ENCODE peak calls at places on chromosomes 13 and 19, in four cellular contexts. S is ascending aorta, K is lung, R is lower lobe of right lung. A is an unnamed sample.

GRCh38 chr13:90974249-90974954 is 373.1 kb upstream of the MIR17HG start:
- DNase-seq in S (no peak), K (no peak), R (no peak), A (no peak)

GRCh38 chr19:30692517-30692870 is 320.3 kb downstream of the ZNF536 start:
- DNase-seq in R (no peak), K (no peak), S (no peak), A (no peak)

GRCh38 chr19:50568321-50569022 is at the start of gene LRRC4B:
- DNase-seq in S (no peak), R (no peak), K (no peak), A (no peak)

GRCh38 chr19:56089344-56089743 is 31.8 kb downstream of the ZNF787 start:
- DNase-seq in R (no peak), S (no peak), K (no peak), A (no peak)

GRCh38 chr19:5515737-5516136 is 52.0 kb downstream of the TINCR start:
- DNase-seq in S (no peak), R (no peak), K (no peak), A (no peak)

GRCh38 chr19:33348301-33349010 is 25.1 kb upstream of the CEBPG start:
- DNase-seq in R (no peak), S (no peak), K (no peak), A (no peak)

GRCh38 chr19:52170863-52171320 is 529 bp downstream of the ZNF836 start:
- DNase-seq in S (no peak), K (no peak), R (peak; percentile 54), A (peak; percentile 27)

GRCh38 chr13:54949735-54950134 is 1921.1 kb downstream of the OLFM4 start:
- DNase-seq in K (no peak), R (no peak), S (no peak), A (no peak)

GRCh38 chr19:47024502-47024901 is 4.9 kb downstream of the NPAS1 start:
- DNase-seq in K (no peak), R (no peak), S (no peak), A (no peak)

GRCh38 chr13:30963794-30964193 is 31.3 kb downstream of the TEX26 start:
- DNase-seq in R (peak; percentile 50), K (peak; percentile 38), S (no peak), A (no peak)

GRCh38 chr19:48102870-48103751 is 7.5 kb downstream of the PLA2G4C start:
- DNase-seq in S (no peak), R (no peak), K (no peak), A (no peak)

GRCh38 chr13:51781246-51782022 is 22.5 kb downstream of the DHRS12 start:
- DNase-seq in R (no peak), S (no peak), K (no peak), A (peak; percentile 43)

GRCh38 chr13:60329221-60329983 is 67.6 kb upstream of the TDRD3 start:
- DNase-seq in K (peak; percentile 32), S (no peak), R (peak; percentile 48), A (no peak)

GRCh38 chr13:67175836-67176235 is 54.3 kb downstream of the PCDH9 start:
- DNase-seq in K (no peak), S (no peak), R (no peak), A (no peak)

GRCh38 chr19:55473613-55474012 is 2.8 kb upstream of the ZNF628 start:
- DNase-seq in R (no peak), K (no peak), S (no peak), A (no peak)

GRCh38 chr19:42370068-42370520 is 20.0 kb downstream of the CNFN start:
- DNase-seq in K (no peak), R (no peak), S (no peak), A (no peak)

GRCh38 chr13:35979378-35979911 is 151.7 kb downstream of the DCLK1 start:
- DNase-seq in K (peak; percentile 66), R (no peak), S (peak; percentile 17), A (peak; percentile 75)

GRCh38 chr19:8593931-8594330 is 16.6 kb downstream of the ADAMTS10 start:
- DNase-seq in R (no peak), K (no peak), S (no peak), A (no peak)

GRCh38 chr13:101757446-101758039 is 305.1 kb downstream of the ITGBL1 start:
- DNase-seq in S (no peak), R (no peak), K (no peak), A (no peak)

GRCh38 chr13:93246069-93246468 is 19.5 kb downstream of the GPC6 start:
- DNase-seq in K (no peak), S (no peak), R (no peak), A (no peak)

GRCh38 chr13:64041296-64041695 is 2625.6 kb upstream of the PCDH20 start:
- DNase-seq in R (no peak), S (no peak), K (no peak), A (no peak)

GRCh38 chr13:20713751-20714150 is 10.3 kb downstream of the IL17D start:
- DNase-seq in K (no peak), S (no peak), R (no peak), A (no peak)

GRCh38 chr19:1470864-1471513 is 8.0 kb downstream of the C19orf25 start:
- DNase-seq in K (no peak), S (no peak), R (no peak), A (peak; percentile 19)

GRCh38 chr19:29485293-29485692 is 40.5 kb upstream of the VSTM2B start:
- DNase-seq in R (peak; percentile 9), K (peak; percentile 22), S (no peak), A (no peak)

GRCh38 chr13:99819962-99820361 is 151.6 kb downstream of the ZIC5 start:
- DNase-seq in R (no peak), S (no peak), K (no peak), A (no peak)

GRCh38 chr13:99124695-99125334 is 75.8 kb upstream of the UBAC2 start:
- DNase-seq in K (no peak), S (no peak), R (no peak), A (no peak)

GRCh38 chr13:42110410-42111155 is 62.1 kb downstream of the DGKH start:
- DNase-seq in S (no peak), K (no peak), R (no peak), A (no peak)

GRCh38 chr13:83549671-83550070 is 332.6 kb downstream of the SLITRK1 start:
- DNase-seq in K (no peak), R (no peak), S (no peak), A (no peak)

GRCh38 chr19:4103073-4103418 is 20.9 kb downstream of the MAP2K2 start:
- DNase-seq in S (no peak), R (no peak), K (no peak), A (no peak)

GRCh38 chr19:54422136-54422535 is 6.9 kb downstream of the TTYH1 start:
- DNase-seq in S (no peak), K (no peak), R (no peak), A (no peak)

GRCh38 chr19:52910648-52911047 is 12.6 kb downstream of the ZNF888 start:
- DNase-seq in K (no peak), S (no peak), R (no peak), A (no peak)

GRCh38 chr19:16062789-16063188 is 13.5 kb upstream of the TPM4 start:
- DNase-seq in S (no peak), K (no peak), R (peak; percentile 75), A (peak; percentile 46)

GRCh38 chr13:75326173-75327131 is 155.5 kb downstream of the TBC1D4 start:
- DNase-seq in K (no peak), S (no peak), R (no peak), A (peak; percentile 32)

GRCh38 chr19:4474504-4475136 is 2.5 kb downstream of the HDGFL2 start:
- DNase-seq in S (no peak), K (no peak), R (no peak), A (no peak)

GRCh38 chr19:30172643-30173242 is 199.4 kb upstream of the ZNF536 start:
- DNase-seq in K (no peak), R (no peak), S (no peak), A (no peak)

GRCh38 chr19:39032164-39032918 is at the start of gene FBXO27:
- DNase-seq in S (no peak), K (peak; percentile 44), R (peak; percentile 52), A (peak; percentile 48)

GRCh38 chr19:33325920-33326319 is 23.6 kb upstream of the CEBPA start:
- DNase-seq in K (no peak), S (no peak), R (no peak), A (no peak)

GRCh38 chr19:18168673-18169381 is 4.8 kb upstream of the IFI30 start:
- DNase-seq in R (no peak), K (no peak), S (no peak), A (peak; percentile 37)

GRCh38 chr13:59856281-59856810 is 307.4 kb downstream of the DIAPH3 start:
- DNase-seq in S (no peak), R (no peak), K (no peak), A (no peak)

GRCh38 chr13:104487006-104487405 is 1420.8 kb upstream of the SLC10A2 start:
- DNase-seq in K (no peak), R (no peak), S (no peak), A (no peak)
- H3K27ac ChIP-seq in K (no peak overlapping the region), R (no peak overlapping the region), S (no peak overlapping the region), A (no peak overlapping the region)

DNA sequence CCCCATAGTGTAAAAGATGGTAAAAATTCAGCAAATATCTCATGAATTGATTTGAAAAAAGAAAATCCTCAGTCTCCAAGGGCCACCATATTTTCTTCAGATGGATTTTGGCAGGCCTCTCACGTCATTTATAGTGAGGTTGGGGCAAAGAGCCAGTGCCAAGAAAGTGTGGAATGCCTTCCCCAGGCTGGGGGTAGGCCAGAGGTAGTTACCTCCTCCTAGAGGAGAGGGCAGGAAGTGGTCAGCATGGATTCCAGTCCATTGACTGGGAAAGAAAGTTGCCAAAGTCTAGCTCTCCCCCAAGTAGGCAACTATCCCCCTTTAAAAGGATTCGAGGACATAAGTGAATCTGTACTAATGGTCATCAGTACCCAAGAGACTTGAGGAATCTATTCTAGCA is 68.4 kb upstream of the KCTD4 start:
- DNase-seq in R (no peak), S (no peak), K (no peak), A (no peak)
- TF ChIP-seq CTCF in R (no peak), S (no peak), K (no peak), A (no peak)

GRCh38 chr13:45826741-45827140 is 24.8 kb downstream of the SIAH3 start:
- DNase-seq in K (no peak), S (no peak), R (no peak), A (no peak)

GRCh38 chr13:45830121-45830520 is 21.4 kb downstream of the SIAH3 start:
- DNase-seq in K (no peak), S (no peak), R (no peak), A (no peak)

GRCh38 chr13:45828253-45828968 is 23.1 kb downstream of the SIAH3 start:
- DNase-seq in K (no peak), R (no peak), S (no peak), A (no peak)

GRCh38 chr13:45825124-45825650 is 26.4 kb downstream of the SIAH3 start:
- DNase-seq in S (no peak), R (no peak), K (no peak), A (no peak)

DNA sequence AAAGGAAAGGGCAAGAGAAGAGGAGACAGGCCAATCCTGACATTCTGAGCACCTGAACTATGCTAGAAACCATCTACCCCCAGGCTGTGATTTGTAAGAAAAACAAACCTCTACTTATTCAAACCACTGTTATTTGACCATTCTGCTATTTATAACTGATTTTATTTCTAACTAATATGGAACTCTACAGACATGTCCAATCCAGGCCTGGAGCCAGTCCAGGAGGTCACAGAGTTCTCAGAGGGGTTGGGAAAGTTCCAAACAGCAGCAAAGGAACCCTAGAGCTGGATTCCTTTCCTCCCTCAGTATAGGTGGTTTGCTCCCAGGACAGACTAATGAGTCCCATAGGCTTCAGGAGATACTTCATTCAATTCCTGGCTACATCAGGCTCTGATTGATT is 24.2 kb downstream of the SIAH3 start:
- DNase-seq in K (no peak), R (no peak), S (no peak), A (peak; percentile 60)
- H3K4me1 ChIP-seq in K (no peaks in the 10 kb centered on the region), R (no peaks in the 10 kb centered on the region), S (no peaks in the 10 kb centered on the region), A (peaks cover 8% of the 10 kb centered on the region)

GRCh38 chr13:40656358-40656757 is 10.1 kb downstream of the FOXO1 start:
- DNase-seq in R (no peak), K (no peak), S (no peak), A (no peak)
- H3K27ac ChIP-seq in R (no peak overlapping the region), K (no peak overlapping the region), S (no peak overlapping the region), A (no peak overlapping the region)